ENCODE peak calls at places on chromosomes 6 and 20, in six cellular contexts. W is fibroblast of lung, C is cardiac muscle cell, X is adrenal gland, K is neural progenitor cell, R is psoas muscle. B is an unnamed sample.

GRCh38 chr20:5807431-5807830 is 57.2 kb downstream of the SHLD1 start:
- DNase-seq in X (no peak), R (no peak), W (no peak), C (no peak), K (no peak), B (no peak)

GRCh38 chr20:50646483-50646996 is 44.8 kb downstream of the RIPOR3 start:
- DNase-seq in W (peak), K (no peak), R (no peak), X (no peak), C (peak), B (no peak)

GRCh38 chr6:99093781-99094180 is 146.0 kb upstream of the FBXL4 start:
- DNase-seq in C (no peak), W (no peak), X (no peak), K (no peak), R (no peak), B (no peak)

GRCh38 chr20:15599961-15600360 is 973.3 kb downstream of the KIF16B start:
- DNase-seq in X (no peak), C (no peak), R (no peak), K (no peak), W (no peak), B (no peak)

GRCh38 chr6:139474145-139475108 is 100.0 kb upstream of the CITED2 start:
- DNase-seq in X (peak), K (peak), R (no peak), C (peak), W (peak), B (no peak)

GRCh38 chr6:16409531-16410441 is 171.4 kb downstream of the GMPR start:
- DNase-seq in R (peak), X (peak), W (peak), K (peak), C (peak), B (peak)

GRCh38 chr20:46767127-46767761 is 57.8 kb downstream of the SLC2A10 start:
- DNase-seq in W (peak), R (no peak), X (no peak), K (peak), C (peak), B (no peak)

GRCh38 chr6:1297746-1298145 is 14.2 kb upstream of the FOXQ1 start:
- DNase-seq in W (peak), R (no peak), K (no peak), X (no peak), C (no peak), B (no peak)

GRCh38 chr6:44297063-44298038 is 15.8 kb downstream of the AARS2 start:
- DNase-seq in K (peak), X (no peak), W (no peak), C (peak), R (peak), B (no peak)

GRCh38 chr6:99178168-99178567 is 171.3 kb downstream of the FAXC start:
- DNase-seq in C (no peak), W (no peak), K (no peak), X (no peak), R (no peak), B (no peak)

GRCh38 chr6:72619883-72620696 is 1.8 kb upstream of the KCNQ5 start:
- DNase-seq in X (no peak), K (peak), W (no peak), C (peak), R (peak), B (no peak)

GRCh38 chr6:158718431-158719126 is 68.7 kb downstream of the SYTL3 start:
- DNase-seq in K (peak), R (no peak), W (no peak), C (peak), X (peak), B (no peak)

GRCh38 chr20:57709823-57710799 is at the start of gene PMEPA1:
- DNase-seq in W (peak), C (peak), X (peak), K (peak), R (peak), B (peak)

GRCh38 chr6:53441761-53442160 is 93.0 kb upstream of the ELOVL5 start:
- DNase-seq in R (no peak), C (peak), W (peak), K (no peak), X (no peak), B (no peak)

GRCh38 chr20:62238569-62239277 is 402 bp downstream of the OSBPL2 start:
- DNase-seq in X (peak), W (peak), C (no peak), K (peak), R (no peak), B (no peak)

GRCh38 chr20:32477594-32478512 is 107.3 kb downstream of the NOL4L start:
- DNase-seq in X (peak), R (no peak), K (no peak), C (no peak), W (no peak), B (no peak)

GRCh38 chr6:13413466-13413862 is 73.9 kb downstream of the GFOD1 start:
- DNase-seq in X (no peak), W (peak), K (no peak), R (no peak), C (peak), B (peak)

GRCh38 chr20:32252189-32252588 is 25.3 kb upstream of the KIF3B start:
- DNase-seq in R (no peak), C (no peak), W (no peak), X (no peak), K (no peak), B (no peak)

GRCh38 chr20:49965781-49966304 is 16.9 kb upstream of the SNAI1 start:
- DNase-seq in K (no peak), C (no peak), W (no peak), R (no peak), X (no peak), B (no peak)

GRCh38 chr6:117174835-117175360 is 90.5 kb upstream of the VGLL2 start:
- DNase-seq in R (no peak), K (no peak), C (no peak), X (no peak), W (no peak), B (no peak)

GRCh38 chr6:170316071-170316470 is 9.5 kb downstream of the FAM120B start:
- DNase-seq in R (no peak), X (no peak), K (no peak), W (no peak), C (no peak), B (no peak)

GRCh38 chr6:109441069-109441816 is 719 bp downstream of the SMPD2 start:
- DNase-seq in C (peak), X (peak), W (peak), K (peak), R (peak), B (no peak)

GRCh38 chr20:35555951-35556645 is 14.2 kb downstream of the ERGIC3 start:
- DNase-seq in X (no peak), R (no peak), K (no peak), W (no peak), C (no peak), B (no peak)

GRCh38 chr20:50111120-50111828 is 1.7 kb downstream of the UBE2V1 start:
- DNase-seq in R (no peak), X (peak), W (no peak), C (peak), K (no peak), B (no peak)

GRCh38 chr6:24547243-24547642 is 52.5 kb downstream of the ALDH5A1 start:
- DNase-seq in X (no peak), K (peak), C (peak), R (no peak), W (no peak), B (no peak)

GRCh38 chr20:24996449-24997195 is 4.1 kb upstream of the APMAP start:
- DNase-seq in K (no peak), X (no peak), W (no peak), C (no peak), R (no peak), B (peak)

GRCh38 chr20:34907616-34908469 is 31.4 kb downstream of the ACSS2 start:
- DNase-seq in R (peak), W (peak), C (peak), K (peak), X (peak), B (peak)

GRCh38 chr6:139330271-139330670 is 38.5 kb upstream of the TXLNB start:
- DNase-seq in K (no peak), C (no peak), X (no peak), W (no peak), R (no peak), B (no peak)

GRCh38 chr6:167306401-167306998 is 15.4 kb downstream of the UNC93A start:
- DNase-seq in C (peak), R (no peak), X (no peak), K (no peak), W (no peak), B (no peak)

GRCh38 chr6:3159805-3160781 is 2.7 kb upstream of the TUBB2A start:
- DNase-seq in K (peak), X (peak), R (peak), C (peak), W (no peak), B (no peak)

GRCh38 chr6:3164388-3164787 is 7.0 kb upstream of the TUBB2A start:
- DNase-seq in R (no peak), C (no peak), X (no peak), W (no peak), K (no peak), B (no peak)

GRCh38 chr6:3163248-3163594 is 5.9 kb upstream of the TUBB2A start:
- DNase-seq in X (no peak), K (no peak), C (no peak), R (peak), W (peak), B (no peak)

GRCh38 chr6:3162067-3162497 is 4.7 kb upstream of the TUBB2A start:
- DNase-seq in R (no peak), K (peak), X (no peak), W (no peak), C (peak), B (no peak)

DNA sequence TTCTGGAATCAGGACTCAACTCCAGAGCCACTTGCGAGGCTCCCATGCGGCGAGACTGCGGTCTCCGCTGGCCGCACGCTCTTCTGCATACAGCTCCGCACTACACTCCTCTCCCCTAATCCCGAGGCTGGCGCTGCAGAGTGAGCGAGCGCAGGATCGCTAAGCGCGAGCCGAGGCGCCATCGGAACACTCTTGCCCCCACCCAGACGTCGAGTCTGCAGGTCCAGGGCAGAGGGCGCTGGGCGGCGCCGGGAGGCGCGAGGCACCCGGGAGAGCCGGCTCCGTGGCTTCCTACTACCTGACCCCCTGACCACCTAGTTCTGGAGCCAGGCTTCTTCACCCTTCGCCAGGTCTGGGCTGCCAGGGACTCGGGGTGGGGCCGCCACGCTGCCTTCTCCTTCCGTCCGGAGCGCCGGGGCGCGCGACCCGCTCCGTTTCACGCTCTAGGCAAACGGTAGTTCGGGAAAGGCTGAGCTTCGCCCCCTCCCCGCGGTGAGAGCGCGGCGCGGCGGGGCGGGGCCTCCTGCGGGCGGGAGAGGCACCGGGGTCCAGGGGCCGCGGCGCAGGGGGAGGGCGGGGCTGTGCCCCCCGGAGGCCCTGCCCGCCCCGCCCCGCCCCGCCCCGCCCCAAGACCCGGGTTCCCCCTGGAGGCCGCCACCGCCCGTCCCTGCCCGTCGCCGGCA is 5.4 kb upstream of the TUBB2A start:
- DNase-seq in C (peak), K (peak), W (peak), R (peak), X (peak), B (peak)
- TF ChIP-seq CTCF in C (no peak), K (peak), W (no peak), R (no peak), X (no peak), B (no peak)

GRCh38 chr6:41578714-41579610 is 32.8 kb downstream of the FOXP4 start:
- DNase-seq in X (no peak), C (peak), R (no peak), W (peak), K (peak), B (no peak)

GRCh38 chr6:41577356-41577864 is 31.2 kb downstream of the FOXP4 start:
- DNase-seq in W (no peak), K (no peak), X (no peak), C (no peak), R (no peak), B (no peak)

GRCh38 chr6:41576667-41577066 is 30.5 kb downstream of the FOXP4 start:
- DNase-seq in X (no peak), C (no peak), K (no peak), W (no peak), R (no peak), B (no peak)

GRCh38 chr6:41575598-41575997 is 29.4 kb downstream of the FOXP4 start:
- DNase-seq in W (no peak), C (no peak), K (no peak), X (no peak), R (no peak), B (no peak)

GRCh38 chr6:41577865-41578713 is 31.9 kb downstream of the FOXP4 start:
- DNase-seq in C (peak), R (no peak), K (peak), W (peak), X (no peak), B (no peak)
- H3K27ac ChIP-seq in C (peak), R (no peak), K (peak), W (peak), X (peak), B (peak)

DNA sequence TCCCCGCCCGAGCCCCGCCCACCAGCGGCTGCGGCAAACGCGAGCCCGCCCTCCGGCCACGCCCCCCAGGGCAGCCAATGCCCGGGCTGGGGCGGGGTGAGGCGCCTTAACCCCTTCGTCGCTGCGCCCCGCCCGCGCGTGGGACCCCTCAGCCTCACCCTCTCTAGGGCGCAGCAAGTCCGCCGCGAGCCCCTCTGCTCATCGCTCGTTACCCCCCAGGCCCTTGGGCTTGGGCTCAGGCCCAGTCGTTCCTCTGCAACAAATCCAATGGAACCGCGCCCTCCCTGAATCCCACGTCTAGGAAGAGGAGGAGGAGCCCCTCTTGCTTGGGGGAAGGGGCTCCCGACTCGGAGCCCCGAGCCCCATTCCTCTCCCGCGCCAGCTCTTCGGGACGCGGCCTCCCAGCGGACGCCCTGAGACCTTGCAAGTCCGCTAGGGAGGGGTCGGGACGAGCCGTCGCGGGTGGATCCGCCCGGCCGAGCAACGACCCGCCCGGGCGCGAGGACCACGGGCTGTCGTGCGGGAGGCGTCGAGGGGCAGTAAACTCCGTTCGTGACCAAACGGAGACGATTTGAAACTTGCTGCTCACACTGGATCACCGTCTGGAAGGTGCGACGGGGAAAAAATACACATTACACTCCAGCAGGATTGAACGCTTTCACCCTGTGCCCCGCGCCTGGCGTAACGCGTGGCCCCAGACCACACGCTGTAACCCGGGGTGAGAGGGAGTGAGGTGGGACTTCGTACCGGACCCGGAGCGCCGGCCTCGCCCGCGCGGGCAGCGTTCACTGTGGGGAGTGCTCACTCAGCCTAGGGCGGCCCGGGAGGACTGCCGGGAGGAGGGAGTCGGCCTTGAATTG is 463 bp upstream of the LZTS3 start:
- DNase-seq in W (peak), C (peak), R (peak), X (peak), K (peak), B (peak)
- TF ChIP-seq CTCF in W (peak), C (peak), R (peak), X (no peak), K (peak), B (no peak)

GRCh38 chr6:125188594-125189203 is 35.1 kb downstream of the TPD52L1 start:
- DNase-seq in X (no peak), W (no peak), C (no peak), K (no peak), R (no peak), B (no peak)

GRCh38 chr6:125190667-125191066 is 37.1 kb downstream of the TPD52L1 start:
- DNase-seq in X (no peak), C (no peak), K (peak), W (no peak), R (no peak), B (no peak)

GRCh38 chr6:125191916-125192609 is 38.5 kb downstream of the TPD52L1 start:
- DNase-seq in R (peak), X (peak), C (peak), W (peak), K (peak), B (peak)

GRCh38 chr6:125188037-125188436 is 34.5 kb downstream of the TPD52L1 start:
- DNase-seq in X (no peak), C (peak), K (no peak), R (no peak), W (peak), B (no peak)

GRCh38 chr6:125189494-125189893 is 35.9 kb downstream of the TPD52L1 start:
- DNase-seq in C (no peak), X (no peak), W (no peak), K (no peak), R (no peak), B (no peak)
- H3K27ac ChIP-seq in C (peak), X (peak), W (no peak), K (no peak), R (peak), B (peak)

GRCh38 chr6:7156666-7157278 is 49.0 kb downstream of the RREB1 start:
- DNase-seq in R (peak), X (no peak), C (peak), W (peak), K (no peak), B (no peak)

GRCh38 chr6:7161253-7161623 is 53.5 kb downstream of the RREB1 start:
- DNase-seq in X (no peak), C (no peak), W (no peak), R (no peak), K (no peak), B (no peak)

GRCh38 chr6:7159790-7160525 is 52.2 kb downstream of the RREB1 start:
- DNase-seq in X (no peak), K (no peak), W (no peak), R (no peak), C (no peak), B (no peak)

GRCh38 chr6:7155871-7156579 is 48.3 kb downstream of the RREB1 start:
- DNase-seq in C (no peak), W (no peak), R (no peak), X (no peak), K (no peak), B (no peak)

GRCh38 chr6:7157752-7158616 is 50.2 kb downstream of the RREB1 start:
- DNase-seq in X (no peak), R (no peak), C (no peak), W (no peak), K (no peak), B (no peak)
- TF ChIP-seq CTCF in X (no peak), R (no peak), C (no peak), W (no peak), K (no peak), B (peak)

DNA sequence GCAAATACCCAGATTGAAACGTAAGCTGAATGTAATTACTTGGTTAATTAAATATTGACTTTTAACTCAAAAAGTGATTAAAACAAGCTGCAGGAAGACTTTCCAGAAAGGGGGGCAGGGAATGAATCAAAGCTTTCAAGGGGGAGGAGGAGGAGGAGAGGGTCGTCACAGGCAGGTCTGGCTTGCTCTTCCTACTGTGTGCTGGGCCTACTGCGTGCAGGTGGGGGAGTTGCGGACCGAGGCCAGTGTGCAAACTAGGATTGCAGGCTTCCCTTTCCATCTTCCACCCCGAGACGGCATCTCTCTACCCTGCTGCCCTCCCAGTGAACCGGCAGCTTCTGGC is 1.1 kb downstream of the SULF2 start:
- DNase-seq in R (no peak), K (no peak), X (no peak), W (no peak), C (no peak), B (no peak)
- H3K27ac ChIP-seq in R (no peak), K (no peak), X (peak), W (no peak), C (no peak), B (peak)